ENCODE peak calls at places on chromosomes 11 and 22, in four cellular contexts. One of them, this sample, is unnamed.

GRCh38 chr22:17982572-17983141 is 41.7 kb downstream of the MICAL3 start:
- DNase-seq in HCEC 1CT: no peak
- DNase-seq in caudate nucleus: no peak
- DNase-seq in NCI-H1930: no peak
- DNase-seq in this sample: no peak

GRCh38 chr11:74675761-74676160 is 55.5 kb downstream of the CHRDL2 start:
- DNase-seq in HCEC 1CT: no peak
- DNase-seq in caudate nucleus: no peak
- DNase-seq in NCI-H1930: no peak
- DNase-seq in this sample: no peak

GRCh38 chr11:2912038-2912410 is 17.2 kb downstream of the PHLDA2 start:
- DNase-seq in HCEC 1CT: no peak
- DNase-seq in caudate nucleus: no peak
- DNase-seq in NCI-H1930: no peak
- DNase-seq in this sample: no peak

GRCh38 chr22:16608931-16609330 is 16.3 kb upstream of the CCT8L2 start:
- DNase-seq in HCEC 1CT: no peak
- DNase-seq in caudate nucleus: no peak
- DNase-seq in NCI-H1930: no peak
- DNase-seq in this sample: no peak

GRCh38 chr11:84884836-84885235 is 742.3 kb downstream of the DLG2 start:
- DNase-seq in HCEC 1CT: no peak
- DNase-seq in caudate nucleus: no peak
- DNase-seq in NCI-H1930: no peak
- DNase-seq in this sample: no peak

GRCh38 chr22:49444781-49445180 is 382.9 kb downstream of the BRD1 start:
- DNase-seq in HCEC 1CT: no peak
- DNase-seq in caudate nucleus: no peak
- DNase-seq in NCI-H1930: no peak
- DNase-seq in this sample: no peak

GRCh38 chr11:122126024-122126678 is 10.1 kb upstream of the BLID start:
- DNase-seq in HCEC 1CT: no peak
- DNase-seq in caudate nucleus: no peak
- DNase-seq in NCI-H1930: no peak
- DNase-seq in this sample: no peak

GRCh38 chr11:78313181-78313788 is 104.3 kb downstream of the GAB2 start:
- DNase-seq in HCEC 1CT: peak; percentile 89
- DNase-seq in caudate nucleus: peak; percentile 20
- DNase-seq in NCI-H1930: no peak
- DNase-seq in this sample: no peak

GRCh38 chr22:29225422-29226090 is 19.9 kb downstream of the EMID1 start:
- DNase-seq in HCEC 1CT: peak; percentile 37
- DNase-seq in caudate nucleus: no peak
- DNase-seq in NCI-H1930: no peak
- DNase-seq in this sample: no peak

GRCh38 chr11:113378692-113379091 is 8.9 kb upstream of the ANKK1 start:
- DNase-seq in HCEC 1CT: no peak
- DNase-seq in caudate nucleus: no peak
- DNase-seq in NCI-H1930: no peak
- DNase-seq in this sample: no peak

GRCh38 chr22:44893731-44894080 is 116.1 kb downstream of the PHF21B start:
- DNase-seq in HCEC 1CT: no peak
- DNase-seq in caudate nucleus: no peak
- DNase-seq in NCI-H1930: no peak
- DNase-seq in this sample: no peak

GRCh38 chr22:40216041-40216756 is 38.5 kb downstream of the TNRC6B start:
- DNase-seq in HCEC 1CT: no peak
- DNase-seq in caudate nucleus: no peak
- DNase-seq in NCI-H1930: no peak
- DNase-seq in this sample: no peak

GRCh38 chr22:33129621-33130020 is 71.4 kb upstream of the SYN3 start:
- DNase-seq in HCEC 1CT: no peak
- DNase-seq in caudate nucleus: no peak
- DNase-seq in NCI-H1930: no peak
- DNase-seq in this sample: no peak

GRCh38 chr11:34332524-34332923 is 25.3 kb downstream of the ABTB2 start:
- DNase-seq in HCEC 1CT: no peak
- DNase-seq in caudate nucleus: no peak
- DNase-seq in NCI-H1930: no peak
- DNase-seq in this sample: no peak

GRCh38 chr11:44671234-44671633 is 55.5 kb upstream of the TSPAN18 start:
- DNase-seq in HCEC 1CT: no peak
- DNase-seq in caudate nucleus: no peak
- DNase-seq in NCI-H1930: no peak
- DNase-seq in this sample: no peak

GRCh38 chr11:128299132-128299726 is 288.1 kb downstream of the ETS1 start:
- DNase-seq in HCEC 1CT: no peak
- DNase-seq in caudate nucleus: no peak
- DNase-seq in NCI-H1930: no peak
- DNase-seq in this sample: no peak

GRCh38 chr11:104694259-104695070 is 203.8 kb downstream of the CASP12 start:
- DNase-seq in HCEC 1CT: peak; percentile 85
- DNase-seq in caudate nucleus: no peak
- DNase-seq in NCI-H1930: no peak
- DNase-seq in this sample: no peak

GRCh38 chr22:20549232-20549841 is 41.9 kb downstream of the MED15 start:
- DNase-seq in HCEC 1CT: no peak
- DNase-seq in caudate nucleus: peak; percentile 25
- DNase-seq in NCI-H1930: no peak
- DNase-seq in this sample: no peak

GRCh38 chr11:121841487-121842167 is 274.4 kb downstream of the BLID start:
- DNase-seq in HCEC 1CT: peak; percentile 7
- DNase-seq in caudate nucleus: no peak
- DNase-seq in NCI-H1930: no peak
- DNase-seq in this sample: no peak